ENCODE peak calls at places on chromosomes 7 and 10, in six cellular contexts. G is NCI-H2227 treated with DMSO at 0.1 percent for 48 hours; C is heart right ventricle; K is cardiac muscle cell; L is Daoy; T is stimulated activated CD4-positive, alpha-beta T cell treated with anti-CD3 and anti-CD28 coated beads, Interleukin-12 subunit alpha, Interleukin-12 subunit beta, amount 100 ng/mL, for 4 hours. R is an unnamed sample.

GRCh38 chr7:36658603-36659516 is 65.4 kb downstream of the AOAH start:
- DNase-seq in G (peak), C (peak), K (no peak), L (peak), T (no peak), R (peak)

GRCh38 chr7:139737221-139738100 is 40.3 kb downstream of the HIPK2 start:
- DNase-seq in G (no peak), C (no peak), K (no peak), L (peak), T (no peak), R (no peak)

GRCh38 chr10:84226616-84227015 is 1.3 kb upstream of the LRIT2 start:
- DNase-seq in G (no peak), C (no peak), K (no peak), L (no peak), T (no peak), R (no peak)

GRCh38 chr7:79296553-79297320 is 156.7 kb downstream of the MAGI2 start:
- DNase-seq in G (no peak), C (no peak), K (no peak), L (no peak), T (no peak), R (no peak)

GRCh38 chr7:119900996-119901395 is 372.0 kb upstream of the KCND2 start:
- DNase-seq in G (no peak), C (no peak), K (peak), L (peak), T (no peak), R (no peak)

GRCh38 chr7:31957756-31958155 is 112.5 kb downstream of the PDE1C start:
- DNase-seq in G (no peak), C (no peak), K (no peak), L (no peak), T (no peak), R (no peak)

GRCh38 chr10:59336632-59337031 is 25.7 kb downstream of the FAM13C start:
- DNase-seq in G (no peak), C (no peak), K (peak), L (no peak), T (no peak), R (no peak)

GRCh38 chr7:143248781-143249354 is 14.4 kb upstream of the GSTK1 start:
- DNase-seq in G (no peak), C (no peak), K (no peak), L (no peak), T (no peak), R (no peak)

GRCh38 chr7:155729847-155730246 is 82.4 kb downstream of the SHH start:
- DNase-seq in G (no peak), C (no peak), K (no peak), L (no peak), T (no peak), R (no peak)

GRCh38 chr10:32446701-32447406 is 914 bp downstream of the CCDC7 start:
- DNase-seq in G (peak), C (no peak), K (no peak), L (peak), T (no peak), R (peak)

GRCh38 chr7:46320956-46321355 is 399.9 kb upstream of the IGFBP3 start:
- DNase-seq in G (no peak), C (no peak), K (no peak), L (peak), T (no peak), R (no peak)

GRCh38 chr7:143284591-143285453 is at the start of gene TMEM139:
- DNase-seq in G (peak), C (no peak), K (peak), L (peak), T (no peak), R (no peak)

GRCh38 chr7:1668932-1669485 is 1.1 kb upstream of the ELFN1 start:
- DNase-seq in G (no peak), C (no peak), K (no peak), L (no peak), T (no peak), R (no peak)

GRCh38 chr7:75738975-75739795 is 444 bp upstream of the HIP1 start:
- DNase-seq in G (peak), C (peak), K (peak), L (peak), T (peak), R (peak)

GRCh38 chr10:79412516-79412915 is 32.9 kb downstream of the ZCCHC24 start:
- DNase-seq in G (no peak), C (no peak), K (no peak), L (no peak), T (no peak), R (no peak)

GRCh38 chr10:125067764-125068163 is 92.6 kb downstream of the CTBP2 start:
- DNase-seq in G (no peak), C (no peak), K (no peak), L (no peak), T (no peak), R (no peak)

GRCh38 chr7:90629306-90629918 is 33.3 kb downstream of the CDK14 start:
- DNase-seq in G (no peak), C (peak), K (peak), L (peak), T (no peak), R (no peak)

GRCh38 chr10:70893227-70894006 is 5.1 kb upstream of the PCBD1 start:
- DNase-seq in G (no peak), C (no peak), K (no peak), L (no peak), T (no peak), R (no peak)

GRCh38 chr7:54680377-54681005 is 78.5 kb downstream of the SEC61G start:
- DNase-seq in G (no peak), C (no peak), K (no peak), L (no peak), T (no peak), R (no peak)

GRCh38 chr7:140752533-140752932 is 56.0 kb downstream of the NDUFB2 start:
- DNase-seq in G (no peak), C (no peak), K (no peak), L (no peak), T (no peak), R (no peak)

GRCh38 chr7:90761584-90761983 is 165.5 kb downstream of the CDK14 start:
- DNase-seq in G (no peak), C (no peak), K (no peak), L (no peak), T (no peak), R (no peak)

GRCh38 chr10:42976353-42977031 is 100.4 kb upstream of the RET start:
- DNase-seq in G (no peak), C (no peak), K (no peak), L (no peak), T (no peak), R (no peak)

GRCh38 chr10:30092151-30092790 is 32.9 kb upstream of the JCAD start:
- DNase-seq in G (no peak), C (no peak), K (no peak), L (peak), T (no peak), R (peak)

GRCh38 chr7:26365077-26365896 is 73.6 kb downstream of the SNX10 start:
- DNase-seq in G (peak), C (peak), K (peak), L (peak), T (no peak), R (peak)

GRCh38 chr7:91949221-91950009 is 8.8 kb downstream of the AKAP9 start:
- DNase-seq in G (no peak), C (no peak), K (no peak), L (peak), T (no peak), R (no peak)

GRCh38 chr7:73373741-73374140 is 45.8 kb downstream of the FKBP6 start:
- DNase-seq in G (no peak), C (no peak), K (no peak), L (no peak), T (no peak), R (no peak)

GRCh38 chr7:29946428-29947186 is 43.0 kb downstream of the SCRN1 start:
- DNase-seq in G (no peak), C (peak), K (peak), L (peak), T (no peak), R (peak)

GRCh38 chr10:69703256-69703655 is 73.2 kb downstream of the FAM241B start:
- DNase-seq in G (no peak), C (no peak), K (no peak), L (no peak), T (no peak), R (no peak)

R was measured in MG63.